ENCODE peak calls at places on chromosomes 16 and 17, in six cellular contexts. D is AG09309, Y is A549, U is fibroblast of pulmonary artery, G is heart right ventricle, Q is PC-3. J is an unnamed sample.

GRCh38 chr17:40351185-40352043 is 13.1 kb downstream of the GJD3 start:
- DNase-seq in Y (no peak), Q (no peak), U (no peak), G (no peak), D (no peak), J (no peak)

GRCh38 chr17:43679401-43679800 is 17.7 kb upstream of the MEOX1 start:
- DNase-seq in G (no peak), U (no peak), Q (no peak), D (no peak), Y (no peak), J (no peak)

GRCh38 chr17:78933959-78934568 is 8.9 kb upstream of the TIMP2 start:
- DNase-seq in Y (peak; percentile 92), U (peak; percentile 99), D (peak; percentile 94), Q (peak; percentile 95), G (peak; percentile 94), J (peak; percentile 48)

GRCh38 chr17:4947411-4948165 is 742 bp downstream of the PFN1 start:
- DNase-seq in Q (peak; percentile 38), U (peak; percentile 52), Y (peak; percentile 64), D (no peak), G (peak; percentile 53), J (no peak)

GRCh38 chr17:9999948-10000695 is 95.1 kb upstream of the RCVRN start:
- DNase-seq in Y (no peak), D (no peak), Q (no peak), G (no peak), U (no peak), J (no peak)

GRCh38 chr17:956905-957304 is 22.7 kb downstream of the NXN start:
- DNase-seq in U (no peak), G (no peak), Y (peak; percentile 69), Q (peak; percentile 45), D (no peak), J (no peak)

GRCh38 chr17:79936661-79937434 is 97.6 kb upstream of the CBX4 start:
- DNase-seq in U (no peak), Q (no peak), Y (no peak), D (no peak), G (no peak), J (no peak)

GRCh38 chr16:25827709-25828108 is 135.9 kb downstream of the HS3ST4 start:
- DNase-seq in U (no peak), Y (no peak), Q (no peak), D (no peak), G (no peak), J (no peak)

GRCh38 chr16:76226011-76226410 is 51.2 kb upstream of the CNTNAP4 start:
- DNase-seq in D (no peak), U (no peak), G (no peak), Q (peak; percentile 26), Y (no peak), J (no peak)

GRCh38 chr17:39800540-39800939 is 62.8 kb downstream of the GRB7 start:
- DNase-seq in G (no peak), U (no peak), Q (no peak), Y (no peak), D (no peak), J (no peak)

GRCh38 chr16:58198022-58198683 is at the start of gene CSNK2A2:
- DNase-seq in Y (peak; percentile 78), D (peak; percentile 3), Q (peak; percentile 61), U (peak; percentile 68), G (peak; percentile 70), J (no peak)

GRCh38 chr17:69084911-69085310 is 24.2 kb upstream of the ABCA9 start:
- DNase-seq in Y (peak; percentile 31), D (no peak), U (no peak), Q (peak; percentile 48), G (no peak), J (no peak)
- TF ChIP-seq CTCF in Y (no peak), D (peak; percentile 24), U (peak; percentile 40), Q (peak; percentile 62), G (peak; percentile 37), J (peak; percentile 53)

DNA sequence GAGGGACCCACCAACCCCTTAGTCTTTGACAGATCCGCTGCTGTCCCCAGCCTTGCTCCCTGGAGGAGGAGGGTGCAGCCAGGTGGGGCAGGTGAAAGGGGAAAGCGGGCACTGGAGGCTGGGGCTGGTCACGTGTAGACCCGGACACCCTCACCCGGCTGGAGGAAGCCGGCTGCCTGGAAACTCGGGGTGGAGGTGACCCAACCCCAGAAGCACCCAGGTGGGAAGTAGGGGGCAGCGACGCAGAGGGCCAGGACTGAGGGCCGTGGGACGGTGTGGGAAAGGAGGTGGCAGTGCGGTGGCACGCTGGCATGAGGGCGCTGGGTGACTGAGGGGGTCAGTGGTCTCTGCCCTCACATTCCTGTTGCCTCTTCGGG is 2.7 kb downstream of the TRAF7 start:
- DNase-seq in U (no peak), G (no peak), Y (no peak), D (no peak), Q (no peak), J (no peak)
- H3K4me3 ChIP-seq in U (no peak overlapping the region), G (no peak overlapping the region), Y (no peak overlapping the region), D (no peak overlapping the region), Q (no peak overlapping the region), J (no peak overlapping the region)

GRCh38 chr17:34842235-34842634 is 119.0 kb downstream of the CCT6B start:
- DNase-seq in Y (no peak), U (no peak), D (no peak), Q (no peak), G (no peak), J (no peak)

GRCh38 chr17:34843682-34844081 is 117.6 kb downstream of the CCT6B start:
- DNase-seq in Y (no peak), U (no peak), Q (no peak), G (no peak), D (no peak), J (no peak)

GRCh38 chr17:34837796-34838195 is 123.5 kb downstream of the CCT6B start:
- DNase-seq in Q (no peak), Y (no peak), U (no peak), D (no peak), G (no peak), J (no peak)

GRCh38 chr17:34840758-34841157 is 120.5 kb downstream of the CCT6B start:
- DNase-seq in Q (no peak), D (no peak), G (no peak), U (no peak), Y (no peak), J (no peak)

DNA sequence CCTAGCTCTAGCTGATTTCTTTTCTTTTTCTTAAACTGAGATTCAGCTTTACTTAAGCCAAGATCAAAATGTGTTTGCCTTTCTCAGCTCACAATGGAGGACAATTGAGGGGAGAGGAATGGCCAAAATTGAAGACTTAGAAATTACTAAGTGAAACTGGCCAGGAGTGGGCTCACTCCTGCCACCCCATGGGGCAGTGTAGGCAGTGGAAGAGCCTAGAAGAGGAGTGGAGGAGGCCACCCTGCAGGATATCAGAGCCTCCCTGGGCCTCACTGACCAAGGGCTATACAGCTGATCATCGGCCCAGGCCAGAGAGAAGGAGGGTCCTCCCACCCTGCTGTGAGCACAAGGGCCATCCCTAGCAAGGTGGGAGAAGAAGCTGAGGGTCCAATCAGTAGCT is 119.8 kb downstream of the CCT6B start:
- DNase-seq in Y (no peak), G (no peak), U (no peak), D (no peak), Q (no peak), J (no peak)
- TF ChIP-seq CTCF in Y (no peak), G (no peak), U (no peak), D (no peak), Q (peak; percentile 9), J (peak; percentile 39)

GRCh38 chr16:11752856-11753255 is 10.2 kb upstream of the TXNDC11 start:
- DNase-seq in Y (no peak), D (no peak), G (no peak), U (no peak), Q (no peak), J (no peak)

GRCh38 chr16:11748404-11749254 is 6.0 kb upstream of the TXNDC11 start:
- DNase-seq in U (no peak), D (no peak), G (no peak), Q (no peak), Y (no peak), J (peak; percentile 37)

GRCh38 chr16:11755022-11755760 is 12.5 kb upstream of the TXNDC11 start:
- DNase-seq in U (no peak), G (no peak), D (no peak), Y (peak; percentile 7), Q (no peak), J (no peak)

GRCh38 chr16:11748023-11748403 is 5.4 kb upstream of the TXNDC11 start:
- DNase-seq in Y (no peak), D (no peak), U (no peak), Q (no peak), G (no peak), J (no peak)

GRCh38 chr16:11750056-11750455 is 7.4 kb upstream of the TXNDC11 start:
- DNase-seq in G (no peak), Q (no peak), Y (no peak), D (no peak), U (no peak), J (no peak)
- H3K4me3 ChIP-seq in G (no peak overlapping the region), Q (no peak overlapping the region), Y (no peak overlapping the region), D (no peak overlapping the region), U (no peak overlapping the region), J (no peak overlapping the region)

DNA sequence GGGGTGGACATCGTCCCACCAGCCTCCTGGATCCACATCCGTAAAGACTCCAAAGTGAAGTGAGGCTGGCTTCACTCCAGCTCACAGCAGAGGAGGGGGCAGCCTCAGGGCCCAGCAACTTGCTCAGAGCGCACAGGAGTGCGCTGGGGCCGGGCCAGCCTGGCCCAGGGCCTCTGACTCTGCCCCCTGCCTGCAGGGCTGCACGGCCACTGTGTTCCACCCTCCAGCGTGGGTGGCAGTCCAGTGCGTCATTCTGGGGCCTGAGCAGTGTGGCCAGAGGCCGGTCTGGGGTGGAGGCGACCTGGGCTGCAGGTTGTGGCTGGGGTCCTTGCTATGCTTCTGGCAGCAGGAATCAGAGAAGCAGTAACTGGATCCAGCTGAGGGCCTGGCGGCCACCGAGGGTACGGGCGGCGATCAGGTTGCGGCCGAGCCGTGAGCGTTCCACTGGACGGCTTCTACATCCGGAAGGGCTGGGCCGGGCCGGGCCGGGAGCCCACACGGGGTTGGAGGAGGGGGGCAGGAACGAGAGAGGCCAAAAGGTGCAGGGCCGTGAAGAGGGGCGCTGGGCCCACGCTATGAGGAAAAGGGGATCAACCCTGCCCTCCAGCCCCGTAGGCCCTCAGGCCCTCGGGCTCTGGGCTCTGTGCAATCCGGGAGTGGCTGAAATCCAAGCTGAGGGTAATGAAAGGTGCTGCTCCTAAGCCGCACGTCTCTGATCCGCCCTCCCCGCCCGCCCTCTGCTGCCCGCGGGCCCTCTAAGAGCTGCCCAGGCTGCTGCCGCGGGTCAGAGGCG is at the start of gene FSCN2:
- DNase-seq in U (no peak), Y (no peak), Q (peak; percentile 45), G (no peak), D (no peak), J (no peak)
- TF ChIP-seq CTCF in U (peak; percentile 33), Y (no peak), Q (peak; percentile 42), G (no peak), D (peak; percentile 35), J (peak; percentile 6)

GRCh38 chr17:46121165-46121764 is 72.0 kb downstream of the KANSL1 start:
- DNase-seq in Q (no peak), G (no peak), D (no peak), U (peak; percentile 18), Y (no peak), J (no peak)
- H3K4me3 ChIP-seq in Q (no peak overlapping the region), G (no peak overlapping the region), D (no peak overlapping the region), U (no peak overlapping the region), Y (no peak overlapping the region), J (no peak overlapping the region)

J was measured in epithelial cell of proximal tubule.